ENCODE peak calls at places on chromosome 21, in seven cellular contexts. C is NCI-H748 treated with DMSO at 0.1 percent for 48 hours, H is adipocyte, M is dorsolateral prefrontal cortex, W is AML-193, K is GM23248, P is fibroblast of pulmonary artery. B is an unnamed sample.
A peak's percentile ranks its signal among the peaks of the same experiment; 100 is the strongest.

GRCh38 chr21:32372755-32373154 is 20.1 kb downstream of the URB1 start:
- DNase-seq in C (no peak), H (peak; percentile 15), M (no peak), W (no peak), K (no peak), P (peak; percentile 58), B (no peak)

GRCh38 chr21:15616864-15617574 is 112.8 kb upstream of the USP25 start:
- DNase-seq in C (no peak), H (peak; percentile 13), M (no peak), W (no peak), K (peak; percentile 60), P (peak; percentile 79), B (peak; percentile 35)

GRCh38 chr21:42214081-42214750 is 4.7 kb upstream of the ABCG1 start:
- DNase-seq in C (no peak), H (no peak), M (no peak), W (no peak), K (no peak), P (no peak), B (no peak)

GRCh38 chr21:38261851-38262250 is 5.1 kb downstream of the KCNJ15 start:
- DNase-seq in C (no peak), H (peak; percentile 37), M (no peak), W (no peak), K (peak; percentile 30), P (no peak), B (no peak)

GRCh38 chr21:42542596-42542995 is 28.9 kb downstream of the SLC37A1 start:
- DNase-seq in C (no peak), H (no peak), M (no peak), W (no peak), K (no peak), P (no peak), B (no peak)

GRCh38 chr21:44920694-44921604 is at the start of gene ITGB2:
- DNase-seq in C (no peak), H (no peak), M (no peak), W (peak; percentile 62), K (no peak), P (no peak), B (peak; percentile 17)

GRCh38 chr21:42455754-42456440 is 40.1 kb downstream of the RSPH1 start:
- DNase-seq in C (no peak), H (no peak), M (no peak), W (no peak), K (no peak), P (no peak), B (no peak)

GRCh38 chr21:35593000-35593502 is 467.3 kb downstream of the SETD4 start:
- DNase-seq in C (no peak), H (peak; percentile 69), M (no peak), W (no peak), K (peak; percentile 57), P (peak; percentile 61), B (no peak)

GRCh38 chr21:46295177-46295711 is 9.1 kb downstream of the YBEY start:
- DNase-seq in C (no peak), H (peak; percentile 34), M (no peak), W (no peak), K (peak; percentile 30), P (peak; percentile 43), B (peak; percentile 76)

GRCh38 chr21:26169611-26170470 is 729 bp downstream of the APP start:
- DNase-seq in C (peak; percentile 40), H (peak; percentile 77), M (peak; percentile 66), W (no peak), K (peak; percentile 80), P (peak; percentile 74), B (peak; percentile 81)

GRCh38 chr21:43276811-43277210 is 108.0 kb downstream of the CRYAA start:
- DNase-seq in C (no peak), H (no peak), M (no peak), W (no peak), K (no peak), P (no peak), B (no peak)

GRCh38 chr21:26982767-26983166 is 15.9 kb upstream of the ADAMTS5 start:
- DNase-seq in C (no peak), H (peak; percentile 23), M (no peak), W (no peak), K (peak; percentile 70), P (no peak), B (peak; percentile 15)